ENCODE peak calls at places on chromosomes 11 and 22, in six cellular contexts. H is stimulated activated CD4-positive, alpha-beta T cell treated with anti-CD3 and anti-CD28 coated beads, Interleukin-15, amount 100 ng/mL, for 1 hour; S is hepatic stellate cell; B is NCI-H774; E is mucosa of gallbladder; L is adipocyte. I is an unnamed sample.

GRCh38 chr11:121890377-121890776 is 225.6 kb downstream of the BLID start:
- DNase-seq in B (no peak), S (peak), H (no peak), E (no peak), L (peak), I (peak)

GRCh38 chr22:21791635-21792625 is 56.3 kb upstream of the YPEL1 start:
- DNase-seq in L (no peak), B (no peak), H (no peak), S (no peak), E (no peak), I (peak)

GRCh38 chr11:112273066-112273465 is 12.4 kb upstream of the PLET1 start:
- DNase-seq in E (no peak), H (no peak), S (no peak), B (no peak), L (no peak), I (no peak)

GRCh38 chr11:18383388-18384156 is 10.8 kb upstream of the LDHA start:
- DNase-seq in L (peak), E (peak), S (peak), B (peak), H (peak), I (peak)

GRCh38 chr11:123203471-123203870 is 8.4 kb upstream of the CLMP start:
- DNase-seq in S (no peak), B (no peak), E (no peak), L (no peak), H (no peak), I (no peak)

GRCh38 chr11:59866397-59866796 is at the start of gene TCN1:
- DNase-seq in H (no peak), S (no peak), L (no peak), E (no peak), B (no peak), I (peak)

GRCh38 chr11:36449566-36450390 is 60.3 kb downstream of the TRAF6 start:
- DNase-seq in L (no peak), H (no peak), S (peak), E (no peak), B (peak), I (no peak)

GRCh38 chr11:83682645-83682973 is 396.4 kb upstream of the CCDC90B start:
- DNase-seq in S (no peak), L (no peak), B (no peak), H (no peak), E (no peak), I (no peak)

GRCh38 chr22:45871721-45872120 is 105.2 kb downstream of the WNT7B start:
- DNase-seq in S (no peak), E (no peak), L (no peak), H (no peak), B (no peak), I (no peak)

GRCh38 chr11:31531293-31531692 is 21.7 kb downstream of the ELP4 start:
- DNase-seq in S (no peak), H (no peak), E (no peak), B (no peak), L (no peak), I (no peak)

GRCh38 chr11:64856382-64857227 is 12.2 kb upstream of the CDC42BPG start:
- DNase-seq in H (no peak), L (peak), E (no peak), B (no peak), S (peak), I (peak)

GRCh38 chr11:133945087-133945974 is 11.4 kb downstream of the IGSF9B start:
- DNase-seq in B (no peak), L (no peak), S (no peak), H (peak), E (peak), I (peak)

GRCh38 chr11:104968856-104969776 is 742 bp upstream of the CASP4 start:
- DNase-seq in L (peak), E (no peak), B (peak), H (no peak), S (peak), I (peak)

GRCh38 chr22:35476341-35476740 is 64.3 kb upstream of the RASD2 start:
- DNase-seq in H (no peak), L (peak), B (no peak), S (no peak), E (no peak), I (no peak)

GRCh38 chr11:132234878-132235277 is 864.5 kb downstream of the NTM start:
- DNase-seq in H (no peak), S (peak), L (peak), E (no peak), B (no peak), I (peak)

GRCh38 chr22:40235418-40235817 is 57.7 kb downstream of the TNRC6B start:
- DNase-seq in E (no peak), B (no peak), L (no peak), S (no peak), H (no peak), I (peak)

GRCh38 chr11:116109228-116109627 is 605.0 kb upstream of the CADM1 start:
- DNase-seq in B (no peak), H (no peak), L (no peak), E (no peak), S (peak), I (peak)

GRCh38 chr11:131808466-131808865 is 438.1 kb downstream of the NTM start:
- DNase-seq in B (no peak), E (no peak), L (no peak), S (no peak), H (no peak), I (peak)